ENCODE peak calls at places on chromosomes 6 and 20, in eight cellular contexts. S, B, D, J, P, T, M and R are unnamed samples.

GRCh38 chr6:168093634-168094033 is 14.6 kb upstream of the FRMD1 start:
- DNase-seq in S (no peak), B (no peak), D (no peak), J (no peak), P (no peak), T (no peak), M (no peak), R (no peak)

GRCh38 chr6:142313284-142313683 is 11.5 kb downstream of the ADGRG6 start:
- DNase-seq in S (no peak), B (peak; percentile 62), D (no peak), J (no peak), P (no peak), T (no peak), M (no peak), R (no peak)

GRCh38 chr20:43459022-43459942 is 1.6 kb downstream of the SRSF6 start:
- DNase-seq in S (no peak), B (peak; percentile 40), D (no peak), J (peak; percentile 16), P (no peak), T (no peak), M (no peak), R (peak; percentile 34)

GRCh38 chr6:3419624-3420272 is 37.1 kb downstream of the SLC22A23 start:
- DNase-seq in S (no peak), B (peak; percentile 95), D (no peak), J (no peak), P (no peak), T (no peak), M (no peak), R (no peak)

GRCh38 chr20:64111841-64112641 is 4.7 kb upstream of the NPBWR2 start:
- DNase-seq in S (peak; percentile 56), B (no peak), D (no peak), J (no peak), P (no peak), T (no peak), M (peak; percentile 91), R (peak; percentile 7)

GRCh38 chr6:168315626-168316025 is 4.0 kb downstream of the DACT2 start:
- DNase-seq in S (no peak), B (no peak), D (no peak), J (no peak), P (no peak), T (no peak), M (no peak), R (no peak)

GRCh38 chr6:142846459-142846831 is 98.5 kb downstream of the HIVEP2 start:
- DNase-seq in S (no peak), B (peak; percentile 87), D (no peak), J (no peak), P (no peak), T (no peak), M (no peak), R (no peak)

GRCh38 chr20:12171927-12172581 is 254.4 kb downstream of the BTBD3 start:
- DNase-seq in S (no peak), B (peak; percentile 83), D (no peak), J (peak; percentile 9), P (no peak), T (no peak), M (no peak), R (no peak)

GRCh38 chr6:121849477-121849876 is 414.0 kb downstream of the GJA1 start:
- DNase-seq in S (no peak), B (peak; percentile 88), D (peak; percentile 59), J (peak; percentile 65), P (peak; percentile 85), T (peak; percentile 16), M (peak; percentile 60), R (peak; percentile 79)
- TF ChIP-seq CTCF in S (peak; percentile 64), B (peak; percentile 78), D (peak; percentile 75), J (peak; percentile 46), P (peak; percentile 77), T (peak; percentile 43), M (peak; percentile 90), R (peak; percentile 76)

GRCh38 chr20:14633507-14633906 is 296.1 kb upstream of the FLRT3 start:
- DNase-seq in S (no peak), B (peak; percentile 10), D (no peak), J (no peak), P (no peak), T (no peak), M (no peak), R (no peak)
- TF ChIP-seq CTCF in S (no peak), B (no peak), D (no peak), J (no peak), P (no peak), T (no peak), M (no peak), R (no peak)

DNA sequence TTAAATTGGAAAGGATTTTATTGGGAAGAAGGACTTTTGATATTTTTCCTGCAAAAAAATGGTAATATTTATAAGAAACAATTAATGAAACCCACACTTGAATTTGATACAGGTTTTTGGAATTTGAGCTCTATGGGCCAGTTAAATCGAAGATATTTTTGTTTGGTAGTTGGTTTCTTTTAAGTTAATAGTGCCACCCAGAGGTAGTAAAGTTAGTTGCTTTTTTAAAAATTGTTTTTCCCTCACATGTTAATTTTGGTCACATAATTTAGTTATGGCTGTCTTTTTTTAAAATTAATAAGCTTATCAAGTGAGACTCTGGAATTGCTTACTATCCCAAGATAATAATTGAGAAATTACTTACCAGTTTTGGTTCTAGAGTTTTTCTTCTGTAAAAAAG is 7.1 kb downstream of the PRIM2 start:
- DNase-seq in S (no peak), B (peak; percentile 53), D (peak; percentile 18), J (no peak), P (no peak), T (no peak), M (no peak), R (no peak)
- TF ChIP-seq CTCF in S (peak; percentile 62), B (peak; percentile 35), D (no peak), J (peak; percentile 46), P (no peak), T (no peak), M (peak; percentile 20), R (peak; percentile 29)

GRCh38 chr20:50280851-50281655 is 90.4 kb downstream of the CEBPB start:
- DNase-seq in S (no peak), B (no peak), D (no peak), J (no peak), P (no peak), T (no peak), M (no peak), R (no peak)

GRCh38 chr20:50283370-50283769 is 92.7 kb downstream of the CEBPB start:
- DNase-seq in S (no peak), B (no peak), D (no peak), J (no peak), P (no peak), T (no peak), M (no peak), R (no peak)

GRCh38 chr20:50282592-50283241 is 92.1 kb downstream of the CEBPB start:
- DNase-seq in S (no peak), B (no peak), D (no peak), J (no peak), P (no peak), T (no peak), M (no peak), R (no peak)

GRCh38 chr20:50279988-50280850 is 89.6 kb downstream of the CEBPB start:
- DNase-seq in S (no peak), B (no peak), D (no peak), J (no peak), P (no peak), T (no peak), M (no peak), R (no peak)

DNA sequence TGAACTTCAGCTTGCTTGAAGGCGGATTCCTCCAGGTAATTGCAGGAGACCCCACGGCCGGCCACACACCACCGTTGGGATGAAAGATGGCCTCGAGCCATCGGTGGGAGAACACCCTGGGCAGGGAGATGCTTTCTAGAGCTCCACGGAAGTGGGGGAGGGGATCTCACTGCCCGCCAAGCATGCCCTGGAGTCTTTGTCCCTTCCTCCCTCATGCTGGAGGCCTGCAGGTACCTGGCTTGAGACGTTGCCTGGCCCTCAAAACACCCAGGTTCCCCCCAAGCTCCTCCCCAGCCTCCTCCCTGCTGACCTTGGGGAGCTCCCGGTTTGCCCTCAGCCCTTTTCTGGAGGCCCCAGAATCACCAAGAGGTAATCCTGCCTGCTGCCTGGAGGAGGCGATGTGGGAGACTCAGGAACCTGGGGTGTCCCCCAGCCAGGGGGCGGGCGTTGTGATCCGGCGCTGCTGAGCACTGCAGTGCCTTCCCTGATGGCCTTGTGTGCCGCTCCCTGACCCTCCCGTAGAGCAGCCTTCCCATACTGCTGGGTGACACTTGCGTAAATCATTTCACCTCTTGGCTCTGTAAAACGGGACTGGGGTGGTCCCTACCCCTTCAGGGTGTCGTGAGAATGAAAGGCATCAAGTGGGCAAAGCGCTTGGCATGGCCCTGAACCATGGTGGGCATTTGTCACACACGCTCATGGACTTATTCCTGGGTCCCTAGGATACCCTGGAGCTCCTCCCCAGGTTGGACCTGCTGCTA is 91.4 kb downstream of the CEBPB start:
- DNase-seq in S (no peak), B (no peak), D (no peak), J (no peak), P (peak; percentile 69), T (no peak), M (no peak), R (no peak)
- TF ChIP-seq CTCF in S (no peak), B (no peak), D (no peak), J (no peak), P (no peak), T (no peak), M (peak; percentile 30), R (peak; percentile 35)

GRCh38 chr6:21587182-21587924 is 6.2 kb upstream of the SOX4 start:
- DNase-seq in S (peak; percentile 60), B (peak; percentile 78), D (peak; percentile 45), J (peak; percentile 77), P (peak; percentile 63), T (peak; percentile 56), M (peak; percentile 76), R (peak; percentile 79)
- TF ChIP-seq CTCF in S (no peak), B (peak; percentile 36), D (no peak), J (peak; percentile 17), P (no peak), T (no peak), M (peak; percentile 20), R (peak; percentile 69)

GRCh38 chr6:25053875-25054371 is 118.2 kb upstream of the RIPOR2 start:
- DNase-seq in S (no peak), B (peak; percentile 69), D (peak; percentile 46), J (no peak), P (no peak), T (no peak), M (no peak), R (no peak)
- TF ChIP-seq CTCF in S (no peak), B (no peak), D (no peak), J (no peak), P (no peak), T (no peak), M (no peak), R (no peak)